ENCODE peak calls at places on chromosomes 4 and X, in nine cellular contexts. M is A549, O is breast epithelium, W is SK-N-SH, D is transverse colon, E is suprapubic skin, J is OCI-LY7, S is heart right ventricle, X is colonic mucosa. Z is an unnamed sample. For H3K4me1, the result is how much of the 10 kb centered on the place peaks cover.

GRCh38 chrX:154372612-154373022 is 1.8 kb downstream of the FLNA start:
- DNase-seq in O (peak), X (no peak), E (no peak), W (no peak), M (peak), J (no peak), S (peak), D (no peak), Z (no peak)

GRCh38 chr4:3612934-3613333 is 80.7 kb upstream of the LRPAP1 start:
- DNase-seq in O (no peak), E (no peak), X (no peak), W (no peak), J (no peak), S (no peak), M (no peak), D (no peak), Z (no peak)

GRCh38 chrX:87582453-87582852 is 64.9 kb downstream of the KLHL4 start:
- DNase-seq in M (no peak), W (no peak), X (no peak), D (no peak), E (no peak), J (no peak), O (no peak), S (no peak), Z (no peak)

GRCh38 chrX:26208012-26208411 is 8.0 kb upstream of the MAGEB5 start:
- DNase-seq in D (no peak), O (no peak), X (no peak), E (no peak), J (no peak), M (no peak), S (no peak), W (no peak), Z (no peak)

GRCh38 chrX:76555816-76556215 is 128.3 kb downstream of the MAGEE1 start:
- DNase-seq in S (no peak), O (no peak), W (peak), M (peak), E (no peak), D (no peak), X (no peak), J (peak), Z (no peak)

GRCh38 chr4:184417802-184418511 is 56.4 kb downstream of the IRF2 start:
- DNase-seq in S (no peak), J (no peak), W (no peak), E (no peak), D (no peak), X (no peak), M (peak), O (no peak), Z (no peak)

GRCh38 chrX:3346436-3347329 is at the start of gene MXRA5:
- DNase-seq in S (peak), E (no peak), J (no peak), W (peak), D (no peak), O (no peak), X (no peak), M (no peak), Z (no peak)

GRCh38 chrX:151982217-151982616 is 7.7 kb upstream of the GABRE start:
- DNase-seq in X (peak), M (no peak), J (no peak), D (no peak), O (no peak), S (no peak), E (no peak), W (no peak), Z (no peak)

GRCh38 chr4:31807036-31807435 is 1086.9 kb downstream of the PCDH7 start:
- DNase-seq in S (no peak), M (no peak), D (no peak), J (no peak), O (no peak), E (no peak), W (no peak), X (no peak), Z (no peak)

GRCh38 chrX:119687661-119688413 is 5.1 kb downstream of the SEPTIN6 start:
- DNase-seq in S (no peak), E (no peak), X (no peak), D (no peak), J (peak), W (no peak), M (no peak), O (no peak), Z (no peak)

GRCh38 chr4:10013722-10014121 is 7.6 kb downstream of the SLC2A9 start:
- DNase-seq in S (peak), M (no peak), X (peak), W (peak), D (peak), J (peak), E (no peak), O (no peak), Z (no peak)

GRCh38 chrX:23493941-23494374 is 159.3 kb downstream of the PTCHD1 start:
- DNase-seq in S (no peak), W (no peak), X (peak), J (peak), E (no peak), O (no peak), D (no peak), M (no peak), Z (no peak)

GRCh38 chr4:153209410-153209809 is 5.2 kb downstream of the TRIM2 start:
- DNase-seq in O (no peak), X (peak), W (no peak), M (no peak), J (no peak), E (no peak), D (no peak), S (no peak), Z (no peak)

GRCh38 chrX:139750390-139750789 is 42.4 kb upstream of the MCF2 start:
- DNase-seq in O (no peak), W (no peak), J (no peak), X (no peak), E (no peak), M (no peak), D (no peak), S (no peak), Z (no peak)

DNA sequence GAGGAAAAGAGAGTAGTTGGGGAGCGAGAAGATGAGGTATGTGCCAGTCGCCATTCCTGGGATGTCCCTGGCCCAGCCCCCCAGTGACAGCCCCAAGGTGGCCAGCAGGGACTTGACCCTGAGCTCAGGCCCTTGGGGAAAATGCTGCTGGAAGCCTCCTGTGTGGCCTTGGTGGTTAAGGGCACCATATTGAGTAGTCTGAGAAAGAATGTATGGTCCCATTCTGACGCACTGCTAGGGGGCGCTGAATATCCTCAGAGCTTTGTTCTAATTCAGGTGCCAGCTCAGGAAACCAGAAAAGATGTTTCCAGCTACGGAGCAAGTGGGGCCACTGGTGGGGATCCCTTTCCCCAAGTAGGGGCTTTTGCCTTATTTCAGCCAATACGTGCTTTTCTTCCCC is 14.0 kb upstream of the UBA6 start:
- DNase-seq in J (no peak), S (no peak), D (no peak), E (no peak), W (no peak), O (no peak), X (no peak), M (no peak), Z (no peak)
- TF ChIP-seq CTCF in J (peak), S (no peak), D (no peak), E (no peak), W (no peak), O (no peak), X (no peak), M (no peak), Z (no peak)

GRCh38 chrX:132909643-132910042 is 48.8 kb downstream of the HS6ST2 start:
- DNase-seq in D (no peak), J (no peak), O (no peak), X (no peak), S (no peak), W (no peak), M (no peak), E (no peak), Z (no peak)

DNA sequence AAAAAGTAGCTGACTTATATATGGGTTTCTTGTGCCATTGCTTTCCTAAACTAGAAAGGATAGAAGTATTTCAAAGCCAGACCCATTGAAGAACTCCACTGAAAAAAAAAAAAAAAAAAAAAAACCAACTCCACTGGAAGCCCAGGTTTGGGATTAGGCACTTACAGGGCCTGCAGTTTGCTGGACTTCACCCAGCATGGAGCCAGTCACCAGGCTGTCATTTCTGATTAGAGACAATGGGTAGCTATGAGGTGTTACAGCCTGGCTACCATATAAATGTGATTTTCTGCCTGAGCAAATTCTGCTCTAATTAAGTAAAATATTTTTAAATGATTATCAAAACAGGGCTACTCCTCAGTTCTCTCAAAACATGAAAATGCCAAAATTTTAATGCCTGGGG is 49.5 kb downstream of the HS6ST2 start:
- DNase-seq in E (no peak), W (peak), S (no peak), O (no peak), M (no peak), X (no peak), D (no peak), J (no peak), Z (no peak)
- H3K27ac ChIP-seq in E (no peak), W (no peak), S (no peak), O (no peak), M (no peak), X (no peak), D (no peak), J (no peak), Z (no peak)

DNA sequence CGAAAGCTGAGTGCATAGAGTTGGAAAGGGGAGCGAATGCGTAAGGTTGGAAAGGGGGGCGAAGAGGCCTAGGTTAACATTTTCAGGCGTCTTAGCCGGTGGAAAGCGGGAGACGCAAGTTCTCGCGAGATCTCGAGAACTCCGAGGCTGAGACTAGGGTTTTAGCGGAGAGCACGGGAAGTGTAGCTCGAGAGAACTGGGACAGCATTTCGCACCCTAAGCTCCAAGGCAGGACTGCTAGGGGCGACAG is 293 bp upstream of the DDX3X start:
- DNase-seq in M (peak), O (no peak), W (no peak), S (no peak), J (peak), D (no peak), E (no peak), X (no peak), Z (peak)
- H3K4me1 ChIP-seq in M (under half), O (under half), W (under half), S (under half), J (under half), D (under half), E (under half), X (under half), Z (under half)

GRCh38 chr4:143085224-143085623 is 99.5 kb upstream of the USP38 start:
- DNase-seq in M (no peak), W (no peak), X (no peak), D (no peak), J (no peak), O (no peak), S (no peak), E (no peak), Z (no peak)
- TF ChIP-seq CTCF in M (peak), W (peak), X (no peak), D (peak), J (peak), O (peak), S (no peak), E (no peak), Z (no peak)

DNA sequence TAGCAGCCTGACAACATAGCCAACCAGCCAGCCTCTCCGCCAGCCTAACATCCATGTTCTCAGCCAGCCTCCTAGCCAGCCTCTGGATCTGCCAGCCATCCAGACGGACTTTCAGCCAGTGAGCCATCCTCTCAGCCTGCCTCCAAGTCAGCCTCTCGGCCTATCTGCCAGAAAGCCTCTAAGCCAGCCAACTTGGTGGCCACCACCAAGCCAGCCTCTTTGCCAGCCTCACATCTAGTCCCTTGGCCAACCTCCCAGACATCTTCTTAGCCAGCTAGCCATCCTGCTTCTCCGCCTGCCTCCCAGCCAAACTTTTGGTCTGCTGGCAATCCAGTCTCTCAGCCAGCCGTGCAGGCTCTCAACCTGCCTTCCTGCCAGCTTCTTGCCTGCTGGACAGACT is 16.4 kb upstream of the ARAP2 start:
- DNase-seq in D (no peak), W (no peak), E (no peak), X (no peak), J (no peak), M (no peak), S (no peak), O (no peak), Z (no peak)
- H3K27ac ChIP-seq in D (no peak), W (no peak), E (no peak), X (no peak), J (no peak), M (no peak), S (no peak), O (no peak), Z (no peak)

GRCh38 chr4:89298160-89298559 is 9.4 kb downstream of the GPRIN3 start:
- DNase-seq in X (peak), J (peak), M (no peak), O (no peak), E (no peak), W (no peak), D (peak), S (no peak), Z (no peak)
- H3K4me1 ChIP-seq in X (under half), J (half or more), M (half or more), O (under half), E (under half), W (under half), D (half or more), S (under half), Z (under half)

DNA sequence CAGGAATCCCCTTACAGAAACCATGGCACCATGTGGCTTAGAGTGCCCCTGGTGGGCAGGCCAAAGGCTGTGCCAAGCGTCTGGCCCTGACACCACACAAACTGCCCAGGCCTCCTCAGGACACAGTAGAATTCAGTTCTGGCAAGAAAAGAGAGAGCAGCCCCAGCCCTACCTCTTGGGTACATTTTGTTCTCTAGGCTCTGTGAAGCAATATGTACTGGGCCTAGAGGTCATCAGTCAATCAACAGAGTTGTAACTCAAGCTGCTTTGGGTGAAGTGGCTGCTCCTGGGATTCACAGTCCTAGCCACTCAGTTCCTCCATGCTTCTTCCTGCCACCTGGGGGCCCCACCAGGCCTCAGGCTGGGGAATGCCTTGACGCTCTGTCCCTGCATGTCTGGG is 158.1 kb upstream of the MAMLD1 start:
- DNase-seq in W (peak), J (no peak), E (no peak), S (no peak), O (no peak), X (no peak), M (no peak), D (no peak), Z (no peak)
- TF ChIP-seq CTCF in W (peak), J (no peak), E (no peak), S (no peak), O (no peak), X (no peak), M (peak), D (no peak), Z (no peak)

DNA sequence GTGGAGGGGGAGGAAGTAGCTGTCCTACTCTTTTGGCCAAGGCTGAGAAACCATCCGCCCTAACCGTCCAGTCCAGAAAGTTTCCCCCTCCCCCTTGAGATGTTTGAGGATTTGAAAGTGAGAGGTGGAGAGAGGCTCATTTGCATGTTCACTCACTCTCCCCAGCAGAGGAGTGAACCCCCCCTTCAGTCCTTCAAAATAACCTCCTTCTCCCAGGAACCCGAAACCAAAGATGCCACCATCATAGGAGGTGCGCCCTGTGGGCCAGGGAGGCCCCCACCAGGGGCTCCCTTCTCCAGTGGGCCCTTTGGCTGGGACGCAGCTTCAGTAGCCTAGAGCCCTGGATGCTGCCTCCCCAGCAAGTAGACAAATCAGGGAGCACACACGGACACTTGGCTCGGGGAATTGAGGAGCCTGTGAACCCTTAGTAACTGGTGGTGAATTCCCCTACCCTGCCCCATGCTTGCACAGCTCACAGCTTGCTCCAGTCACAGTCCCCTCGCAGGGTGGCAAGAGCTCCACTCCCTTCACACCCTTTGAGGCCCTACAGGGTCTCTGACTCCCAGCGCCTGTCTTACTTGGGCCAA is 25.6 kb downstream of the ELF4 start:
- DNase-seq in O (no peak), J (peak), D (no peak), E (no peak), M (no peak), X (no peak), W (no peak), S (no peak), Z (no peak)
- H3K27ac ChIP-seq in O (no peak), J (peak), D (peak), E (peak), M (no peak), X (peak), W (no peak), S (peak), Z (no peak)

Z was measured in thoracic aorta.